ENCODE peak calls at places on chromosomes 11 and 22, in seven cellular contexts. One of them, this sample, is unnamed.

GRCh38 chr11:61961570-61962212 is 5.7 kb downstream of the FTH1 start:
- DNase-seq in HCT116: no peak
- DNase-seq in stimulated activated CD8-positive, alpha-beta memory T cell treated with anti-CD3 and anti-CD28 coated beads, Interleukin-15, amount 100 ng/mL, for 1 hour: no peak
- DNase-seq in RPMI7951: peak; percentile 83
- DNase-seq in activated CD4-positive, CD25-positive, alpha-beta regulatory T cell: no peak
- DNase-seq in AG09309: no peak
- DNase-seq in AG20443: peak; percentile 62
- DNase-seq in this sample: peak; percentile 61

GRCh38 chr22:31272522-31273446 is 19.5 kb downstream of the PIK3IP1 start:
- DNase-seq in HCT116: peak; percentile 32
- DNase-seq in stimulated activated CD8-positive, alpha-beta memory T cell treated with anti-CD3 and anti-CD28 coated beads, Interleukin-15, amount 100 ng/mL, for 1 hour: no peak
- DNase-seq in RPMI7951: peak; percentile 58
- DNase-seq in activated CD4-positive, CD25-positive, alpha-beta regulatory T cell: peak; percentile 14
- DNase-seq in AG09309: no peak
- DNase-seq in AG20443: peak; percentile 80
- DNase-seq in this sample: peak; percentile 66

GRCh38 chr22:42203609-42204008 is 66.8 kb downstream of the TCF20 start:
- DNase-seq in HCT116: no peak
- DNase-seq in stimulated activated CD8-positive, alpha-beta memory T cell treated with anti-CD3 and anti-CD28 coated beads, Interleukin-15, amount 100 ng/mL, for 1 hour: no peak
- DNase-seq in RPMI7951: no peak
- DNase-seq in activated CD4-positive, CD25-positive, alpha-beta regulatory T cell: no peak
- DNase-seq in AG09309: no peak
- DNase-seq in AG20443: no peak
- DNase-seq in this sample: no peak

GRCh38 chr22:41038732-41039131 is 53.7 kb upstream of the EP300 start:
- DNase-seq in HCT116: no peak
- DNase-seq in stimulated activated CD8-positive, alpha-beta memory T cell treated with anti-CD3 and anti-CD28 coated beads, Interleukin-15, amount 100 ng/mL, for 1 hour: no peak
- DNase-seq in RPMI7951: no peak
- DNase-seq in activated CD4-positive, CD25-positive, alpha-beta regulatory T cell: no peak
- DNase-seq in AG09309: no peak
- DNase-seq in AG20443: no peak
- DNase-seq in this sample: no peak

GRCh38 chr22:45318168-45318557 is 8.4 kb downstream of the FAM118A start:
- DNase-seq in HCT116: no peak
- DNase-seq in stimulated activated CD8-positive, alpha-beta memory T cell treated with anti-CD3 and anti-CD28 coated beads, Interleukin-15, amount 100 ng/mL, for 1 hour: peak; percentile 75
- DNase-seq in RPMI7951: peak; percentile 21
- DNase-seq in activated CD4-positive, CD25-positive, alpha-beta regulatory T cell: peak; percentile 43
- DNase-seq in AG09309: peak; percentile 67
- DNase-seq in AG20443: peak; percentile 86
- DNase-seq in this sample: peak; percentile 86

GRCh38 chr11:92048415-92048814 is 176.2 kb upstream of the FAT3 start:
- DNase-seq in HCT116: no peak
- DNase-seq in stimulated activated CD8-positive, alpha-beta memory T cell treated with anti-CD3 and anti-CD28 coated beads, Interleukin-15, amount 100 ng/mL, for 1 hour: no peak
- DNase-seq in RPMI7951: peak; percentile 1
- DNase-seq in activated CD4-positive, CD25-positive, alpha-beta regulatory T cell: no peak
- DNase-seq in AG09309: no peak
- DNase-seq in AG20443: no peak
- DNase-seq in this sample: no peak

GRCh38 chr11:120346233-120346632 is 10.0 kb downstream of the ARHGEF12 start:
- DNase-seq in HCT116: no peak
- DNase-seq in stimulated activated CD8-positive, alpha-beta memory T cell treated with anti-CD3 and anti-CD28 coated beads, Interleukin-15, amount 100 ng/mL, for 1 hour: no peak
- DNase-seq in RPMI7951: no peak
- DNase-seq in activated CD4-positive, CD25-positive, alpha-beta regulatory T cell: no peak
- DNase-seq in AG09309: no peak
- DNase-seq in AG20443: no peak
- DNase-seq in this sample: no peak

GRCh38 chr22:25110846-25111578 is 88.6 kb upstream of the CRYBB3 start:
- DNase-seq in HCT116: peak; percentile 72
- DNase-seq in stimulated activated CD8-positive, alpha-beta memory T cell treated with anti-CD3 and anti-CD28 coated beads, Interleukin-15, amount 100 ng/mL, for 1 hour: peak; percentile 21
- DNase-seq in RPMI7951: peak; percentile 78
- DNase-seq in activated CD4-positive, CD25-positive, alpha-beta regulatory T cell: peak; percentile 4
- DNase-seq in AG09309: peak; percentile 4
- DNase-seq in AG20443: peak; percentile 84
- DNase-seq in this sample: peak; percentile 68

GRCh38 chr11:9187616-9188015 is 77.5 kb downstream of the DENND5A start:
- DNase-seq in HCT116: no peak
- DNase-seq in stimulated activated CD8-positive, alpha-beta memory T cell treated with anti-CD3 and anti-CD28 coated beads, Interleukin-15, amount 100 ng/mL, for 1 hour: no peak
- DNase-seq in RPMI7951: no peak
- DNase-seq in activated CD4-positive, CD25-positive, alpha-beta regulatory T cell: no peak
- DNase-seq in AG09309: no peak
- DNase-seq in AG20443: no peak
- DNase-seq in this sample: no peak

GRCh38 chr11:116576523-116576922 is 196.3 kb downstream of the BUD13 start:
- DNase-seq in HCT116: no peak
- DNase-seq in stimulated activated CD8-positive, alpha-beta memory T cell treated with anti-CD3 and anti-CD28 coated beads, Interleukin-15, amount 100 ng/mL, for 1 hour: no peak
- DNase-seq in RPMI7951: peak; percentile 8
- DNase-seq in activated CD4-positive, CD25-positive, alpha-beta regulatory T cell: no peak
- DNase-seq in AG09309: no peak
- DNase-seq in AG20443: no peak
- DNase-seq in this sample: peak; percentile 8

GRCh38 chr11:94125408-94126120 is 3.1 kb upstream of the PANX1 start:
- DNase-seq in HCT116: no peak
- DNase-seq in stimulated activated CD8-positive, alpha-beta memory T cell treated with anti-CD3 and anti-CD28 coated beads, Interleukin-15, amount 100 ng/mL, for 1 hour: no peak
- DNase-seq in RPMI7951: no peak
- DNase-seq in activated CD4-positive, CD25-positive, alpha-beta regulatory T cell: no peak
- DNase-seq in AG09309: no peak
- DNase-seq in AG20443: no peak
- DNase-seq in this sample: no peak

GRCh38 chr22:38740754-38741153 is 15.0 kb downstream of the SUN2 start:
- DNase-seq in HCT116: no peak
- DNase-seq in stimulated activated CD8-positive, alpha-beta memory T cell treated with anti-CD3 and anti-CD28 coated beads, Interleukin-15, amount 100 ng/mL, for 1 hour: no peak
- DNase-seq in RPMI7951: no peak
- DNase-seq in activated CD4-positive, CD25-positive, alpha-beta regulatory T cell: no peak
- DNase-seq in AG09309: no peak
- DNase-seq in AG20443: no peak
- DNase-seq in this sample: no peak

GRCh38 chr11:1706634-1707400 is 9.8 kb downstream of the KRTAP5-6 start:
- DNase-seq in HCT116: no peak
- DNase-seq in stimulated activated CD8-positive, alpha-beta memory T cell treated with anti-CD3 and anti-CD28 coated beads, Interleukin-15, amount 100 ng/mL, for 1 hour: no peak
- DNase-seq in RPMI7951: peak; percentile 18
- DNase-seq in activated CD4-positive, CD25-positive, alpha-beta regulatory T cell: no peak
- DNase-seq in AG09309: no peak
- DNase-seq in AG20443: no peak
- DNase-seq in this sample: no peak

GRCh38 chr11:46402957-46403902 is 11.7 kb upstream of the CHRM4 start:
- DNase-seq in HCT116: no peak
- DNase-seq in stimulated activated CD8-positive, alpha-beta memory T cell treated with anti-CD3 and anti-CD28 coated beads, Interleukin-15, amount 100 ng/mL, for 1 hour: no peak
- DNase-seq in RPMI7951: no peak
- DNase-seq in activated CD4-positive, CD25-positive, alpha-beta regulatory T cell: no peak
- DNase-seq in AG09309: no peak
- DNase-seq in AG20443: no peak
- DNase-seq in this sample: no peak

GRCh38 chr11:47641585-47642098 is 717 bp downstream of the MTCH2 start:
- DNase-seq in HCT116: no peak
- DNase-seq in stimulated activated CD8-positive, alpha-beta memory T cell treated with anti-CD3 and anti-CD28 coated beads, Interleukin-15, amount 100 ng/mL, for 1 hour: no peak
- DNase-seq in RPMI7951: no peak
- DNase-seq in activated CD4-positive, CD25-positive, alpha-beta regulatory T cell: no peak
- DNase-seq in AG09309: no peak
- DNase-seq in AG20443: no peak
- DNase-seq in this sample: no peak

GRCh38 chr11:111796696-111797095 is 30.5 kb upstream of the PPP2R1B start:
- DNase-seq in HCT116: no peak
- DNase-seq in stimulated activated CD8-positive, alpha-beta memory T cell treated with anti-CD3 and anti-CD28 coated beads, Interleukin-15, amount 100 ng/mL, for 1 hour: no peak
- DNase-seq in RPMI7951: no peak
- DNase-seq in activated CD4-positive, CD25-positive, alpha-beta regulatory T cell: no peak
- DNase-seq in AG09309: no peak
- DNase-seq in AG20443: no peak
- DNase-seq in this sample: no peak

GRCh38 chr22:48838846-48839730 is 988.6 kb downstream of the BRD1 start:
- DNase-seq in HCT116: no peak
- DNase-seq in stimulated activated CD8-positive, alpha-beta memory T cell treated with anti-CD3 and anti-CD28 coated beads, Interleukin-15, amount 100 ng/mL, for 1 hour: no peak
- DNase-seq in RPMI7951: no peak
- DNase-seq in activated CD4-positive, CD25-positive, alpha-beta regulatory T cell: no peak
- DNase-seq in AG09309: no peak
- DNase-seq in AG20443: no peak
- DNase-seq in this sample: no peak

GRCh38 chr11:9703280-9703679 is 39.4 kb downstream of the SWAP70 start:
- DNase-seq in HCT116: no peak
- DNase-seq in stimulated activated CD8-positive, alpha-beta memory T cell treated with anti-CD3 and anti-CD28 coated beads, Interleukin-15, amount 100 ng/mL, for 1 hour: no peak
- DNase-seq in RPMI7951: no peak
- DNase-seq in activated CD4-positive, CD25-positive, alpha-beta regulatory T cell: no peak
- DNase-seq in AG09309: no peak
- DNase-seq in AG20443: no peak
- DNase-seq in this sample: no peak

GRCh38 chr11:7444582-7444981 is 40.7 kb upstream of the OLFML1 start:
- DNase-seq in HCT116: no peak
- DNase-seq in stimulated activated CD8-positive, alpha-beta memory T cell treated with anti-CD3 and anti-CD28 coated beads, Interleukin-15, amount 100 ng/mL, for 1 hour: no peak
- DNase-seq in RPMI7951: no peak
- DNase-seq in activated CD4-positive, CD25-positive, alpha-beta regulatory T cell: no peak
- DNase-seq in AG09309: no peak
- DNase-seq in AG20443: no peak
- DNase-seq in this sample: no peak

GRCh38 chr11:65992056-65992455 is 9.9 kb downstream of the EIF1AD start:
- DNase-seq in HCT116: no peak
- DNase-seq in stimulated activated CD8-positive, alpha-beta memory T cell treated with anti-CD3 and anti-CD28 coated beads, Interleukin-15, amount 100 ng/mL, for 1 hour: no peak
- DNase-seq in RPMI7951: no peak
- DNase-seq in activated CD4-positive, CD25-positive, alpha-beta regulatory T cell: no peak
- DNase-seq in AG09309: no peak
- DNase-seq in AG20443: no peak
- DNase-seq in this sample: no peak

GRCh38 chr11:66467756-66468155 is 1.1 kb downstream of the PELI3 start:
- DNase-seq in HCT116: no peak
- DNase-seq in stimulated activated CD8-positive, alpha-beta memory T cell treated with anti-CD3 and anti-CD28 coated beads, Interleukin-15, amount 100 ng/mL, for 1 hour: no peak
- DNase-seq in RPMI7951: no peak
- DNase-seq in activated CD4-positive, CD25-positive, alpha-beta regulatory T cell: no peak
- DNase-seq in AG09309: no peak
- DNase-seq in AG20443: peak; percentile 20
- DNase-seq in this sample: no peak

GRCh38 chr22:26847046-26847445 is 189.7 kb downstream of the MIAT start:
- DNase-seq in HCT116: no peak
- DNase-seq in stimulated activated CD8-positive, alpha-beta memory T cell treated with anti-CD3 and anti-CD28 coated beads, Interleukin-15, amount 100 ng/mL, for 1 hour: no peak
- DNase-seq in RPMI7951: peak; percentile 56
- DNase-seq in activated CD4-positive, CD25-positive, alpha-beta regulatory T cell: no peak
- DNase-seq in AG09309: no peak
- DNase-seq in AG20443: no peak
- DNase-seq in this sample: no peak

GRCh38 chr11:130581631-130582030 is 133.2 kb downstream of the ADAMTS15 start:
- DNase-seq in HCT116: no peak
- DNase-seq in stimulated activated CD8-positive, alpha-beta memory T cell treated with anti-CD3 and anti-CD28 coated beads, Interleukin-15, amount 100 ng/mL, for 1 hour: no peak
- DNase-seq in RPMI7951: peak; percentile 39
- DNase-seq in activated CD4-positive, CD25-positive, alpha-beta regulatory T cell: no peak
- DNase-seq in AG09309: no peak
- DNase-seq in AG20443: no peak
- DNase-seq in this sample: no peak

GRCh38 chr11:19803506-19803998 is 90.9 kb downstream of the NAV2 start:
- DNase-seq in HCT116: no peak
- DNase-seq in stimulated activated CD8-positive, alpha-beta memory T cell treated with anti-CD3 and anti-CD28 coated beads, Interleukin-15, amount 100 ng/mL, for 1 hour: no peak
- DNase-seq in RPMI7951: peak; percentile 47
- DNase-seq in activated CD4-positive, CD25-positive, alpha-beta regulatory T cell: no peak
- DNase-seq in AG09309: no peak
- DNase-seq in AG20443: no peak
- DNase-seq in this sample: peak; percentile 21